ENCODE peak calls at places on chromosome 21, in five cellular contexts. O is tibial nerve; E is astrocyte of the spinal cord; Q is CD4-positive, alpha-beta T cell; D is GM10248. H is an unnamed sample.

GRCh38 chr21:23016617-23017016 is 2018.4 kb downstream of the NCAM2 start:
- DNase-seq in D (no peak), O (no peak), Q (no peak), E (no peak), H (no peak)

GRCh38 chr21:34336756-34337391 is 26.9 kb upstream of the KCNE2 start:
- DNase-seq in D (no peak), Q (no peak), O (no peak), E (peak), H (peak)

GRCh38 chr21:32182449-32182848 is 96.4 kb downstream of the MIS18A start:
- DNase-seq in E (no peak), Q (no peak), O (no peak), D (no peak), H (no peak)

GRCh38 chr21:21102874-21103273 is 104.7 kb downstream of the NCAM2 start:
- DNase-seq in E (no peak), Q (no peak), D (no peak), O (no peak), H (no peak)

GRCh38 chr21:45543371-45543709 is 1.1 kb upstream of the SLC19A1 start:
- DNase-seq in O (no peak), E (no peak), D (peak), Q (no peak), H (no peak)

GRCh38 chr21:32612075-32612998 is at the start of gene CFAP298:
- DNase-seq in O (peak), E (peak), D (peak), Q (peak), H (peak)

GRCh38 chr21:45405819-45406762 is 1.1 kb downstream of the COL18A1 start:
- DNase-seq in O (no peak), D (no peak), E (peak), Q (no peak), H (no peak)

GRCh38 chr21:31235671-31236450 is 108.2 kb downstream of the TIAM1 start:
- DNase-seq in E (peak), D (no peak), O (no peak), Q (no peak), H (no peak)

GRCh38 chr21:42535602-42536171 is 22.0 kb downstream of the SLC37A1 start:
- DNase-seq in O (no peak), D (peak), E (no peak), Q (peak), H (no peak)

GRCh38 chr21:42538479-42539275 is 25.0 kb downstream of the SLC37A1 start:
- DNase-seq in E (no peak), Q (no peak), D (no peak), O (no peak), H (no peak)

GRCh38 chr21:42539342-42539741 is 25.7 kb downstream of the SLC37A1 start:
- DNase-seq in O (no peak), E (no peak), D (no peak), Q (no peak), H (no peak)

GRCh38 chr21:42536601-42537000 is 22.9 kb downstream of the SLC37A1 start:
- DNase-seq in E (no peak), Q (no peak), O (no peak), D (no peak), H (no peak)

DNA sequence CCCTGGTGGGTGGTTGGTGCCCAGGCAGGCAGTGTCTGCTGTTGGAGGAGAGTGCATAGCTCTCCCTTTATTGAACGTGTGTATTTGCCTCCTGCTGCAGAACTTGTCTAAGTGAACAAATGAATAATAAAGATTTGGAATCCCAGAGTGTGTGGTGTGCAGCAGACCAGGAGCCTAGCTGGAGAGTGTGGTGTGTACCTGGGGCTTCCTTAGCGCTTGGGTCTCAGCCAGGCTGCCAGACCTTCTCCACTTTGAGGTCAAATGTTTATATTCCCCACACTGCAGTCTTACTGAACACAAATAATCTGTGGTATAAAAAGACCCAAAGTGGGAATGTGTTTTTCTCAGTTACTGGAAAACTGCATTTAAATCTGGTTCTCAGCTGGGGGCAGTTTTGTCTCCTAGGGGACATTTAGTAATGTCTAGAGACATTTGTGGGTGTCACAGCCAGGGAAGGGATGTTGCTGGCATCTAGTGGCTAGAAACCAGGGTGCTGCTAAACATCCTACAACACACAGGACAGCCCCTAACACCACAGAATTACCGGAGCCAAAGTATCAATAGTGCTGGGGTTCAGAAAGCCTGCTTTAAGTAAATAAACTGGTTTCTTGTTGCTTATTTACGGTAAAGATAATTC is 23.6 kb downstream of the SLC37A1 start:
- DNase-seq in D (no peak), Q (no peak), O (no peak), E (no peak), H (no peak)
- TF ChIP-seq CTCF in D (peak), Q (no peak), O (peak), E (peak), H (peak)

DNA sequence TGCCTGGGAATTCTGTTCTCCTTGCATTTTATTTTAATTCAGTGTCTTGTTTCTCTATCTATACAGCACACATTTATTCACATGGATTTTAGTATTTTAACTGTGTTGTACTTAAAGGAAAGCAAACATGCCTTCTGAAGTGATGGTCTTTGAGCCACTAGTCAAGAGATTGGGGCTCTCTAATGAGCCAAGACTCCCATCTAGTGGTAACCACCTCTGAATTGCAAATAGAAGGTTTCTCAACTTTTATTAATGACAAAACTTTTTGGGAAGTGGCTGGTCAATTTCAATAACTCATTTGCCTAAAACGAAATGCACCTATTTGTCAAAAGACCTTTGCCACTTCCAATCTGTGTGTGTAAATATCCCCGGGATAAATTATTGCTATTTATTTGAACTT is 199.6 kb downstream of the LTN1 start:
- DNase-seq in Q (no peak), E (peak), D (no peak), O (no peak), H (no peak)
- TF ChIP-seq CTCF in Q (no peak), E (peak), D (no peak), O (no peak), H (peak)

GRCh38 chr21:44334637-44335030 is 4.6 kb downstream of the CFAP410 start:
- DNase-seq in D (no peak), E (no peak), Q (no peak), O (no peak), H (no peak)
- TF ChIP-seq CTCF in D (no peak), E (no peak), Q (no peak), O (no peak), H (no peak)

GRCh38 chr21:41069305-41069642 is 98.7 kb upstream of the BACE2 start:
- DNase-seq in Q (no peak), D (no peak), O (no peak), E (no peak), H (no peak)

GRCh38 chr21:41075668-41076463 is 92.1 kb upstream of the BACE2 start:
- DNase-seq in E (no peak), Q (no peak), O (no peak), D (no peak), H (no peak)

GRCh38 chr21:41068411-41069304 is 99.3 kb upstream of the BACE2 start:
- DNase-seq in O (peak), D (peak), Q (peak), E (peak), H (peak)

GRCh38 chr21:41074607-41075184 is 93.3 kb upstream of the BACE2 start:
- DNase-seq in E (no peak), D (no peak), Q (no peak), O (no peak), H (no peak)

GRCh38 chr21:41071410-41071809 is 96.5 kb upstream of the BACE2 start:
- DNase-seq in E (no peak), O (no peak), D (no peak), Q (no peak), H (no peak)
- TF ChIP-seq CTCF in E (peak), O (no peak), D (no peak), Q (no peak), H (no peak)

GRCh38 chr21:42864812-42865211 is 14.5 kb downstream of the WDR4 start:
- DNase-seq in E (no peak), D (no peak), Q (no peak), O (no peak), H (no peak)
- TF ChIP-seq CTCF in E (no peak), D (no peak), Q (no peak), O (no peak), H (no peak)

DNA sequence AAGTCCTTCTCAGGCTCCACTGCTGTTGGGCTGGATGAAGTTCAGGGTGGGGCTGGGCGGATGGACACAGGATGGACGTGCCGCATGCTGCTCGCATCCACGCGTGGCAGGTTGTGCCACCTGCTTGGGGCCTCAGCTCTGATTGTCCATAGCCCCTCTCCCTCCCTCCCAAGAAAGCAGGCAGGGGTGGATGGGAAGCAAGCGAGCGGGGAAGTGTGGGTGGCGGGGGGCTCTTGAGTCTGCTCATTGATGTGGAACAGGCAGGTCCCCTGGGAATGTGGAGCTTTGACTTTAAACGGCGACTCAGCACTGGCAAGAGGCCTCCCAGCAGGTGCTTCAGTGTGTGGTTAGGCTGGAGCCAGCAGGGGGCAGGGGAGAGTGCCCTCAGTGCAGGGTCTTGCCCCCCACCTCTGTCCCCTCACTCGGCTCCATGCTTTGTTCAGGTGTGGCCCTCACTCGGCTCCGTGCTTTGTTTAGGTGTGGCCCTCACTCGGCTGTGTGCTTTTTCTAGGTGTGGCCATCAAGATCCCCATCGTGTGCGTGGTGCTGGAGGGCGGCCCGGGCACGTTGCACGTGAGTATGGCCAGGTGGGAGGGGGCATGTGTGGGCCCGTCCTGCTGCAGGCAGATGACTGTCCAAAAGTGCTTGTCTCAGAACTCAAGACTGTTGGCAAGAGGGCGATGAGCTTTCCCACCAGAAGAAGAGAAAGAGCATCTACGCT is 23.9 kb downstream of the TRPM2 start:
- DNase-seq in D (no peak), E (no peak), O (no peak), Q (peak), H (no peak)
- TF ChIP-seq CTCF in D (no peak), E (no peak), O (no peak), Q (no peak), H (no peak)

DNA sequence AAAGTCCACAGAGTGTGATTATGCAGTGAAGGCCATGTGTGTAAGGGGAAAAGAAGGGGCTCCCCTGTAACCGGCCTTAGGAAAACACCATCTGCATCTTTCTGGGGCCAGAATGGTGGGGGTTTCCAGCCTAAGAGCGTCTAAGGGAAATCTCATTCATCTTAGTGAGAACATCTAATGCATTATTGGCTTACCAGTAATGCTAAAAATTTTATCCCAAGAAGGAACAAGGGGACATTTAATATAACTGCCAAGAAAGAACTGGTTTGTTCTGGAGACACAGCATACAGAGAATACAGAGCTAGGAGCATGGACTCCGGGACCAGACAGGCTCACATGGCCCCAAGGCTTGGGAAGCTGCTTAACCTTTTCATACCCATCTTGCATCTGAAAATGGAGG is 58.3 kb upstream of the DSCAM start:
- DNase-seq in E (no peak), Q (no peak), D (no peak), O (no peak), H (no peak)
- TF ChIP-seq CTCF in E (no peak), Q (no peak), D (no peak), O (no peak), H (no peak)

DNA sequence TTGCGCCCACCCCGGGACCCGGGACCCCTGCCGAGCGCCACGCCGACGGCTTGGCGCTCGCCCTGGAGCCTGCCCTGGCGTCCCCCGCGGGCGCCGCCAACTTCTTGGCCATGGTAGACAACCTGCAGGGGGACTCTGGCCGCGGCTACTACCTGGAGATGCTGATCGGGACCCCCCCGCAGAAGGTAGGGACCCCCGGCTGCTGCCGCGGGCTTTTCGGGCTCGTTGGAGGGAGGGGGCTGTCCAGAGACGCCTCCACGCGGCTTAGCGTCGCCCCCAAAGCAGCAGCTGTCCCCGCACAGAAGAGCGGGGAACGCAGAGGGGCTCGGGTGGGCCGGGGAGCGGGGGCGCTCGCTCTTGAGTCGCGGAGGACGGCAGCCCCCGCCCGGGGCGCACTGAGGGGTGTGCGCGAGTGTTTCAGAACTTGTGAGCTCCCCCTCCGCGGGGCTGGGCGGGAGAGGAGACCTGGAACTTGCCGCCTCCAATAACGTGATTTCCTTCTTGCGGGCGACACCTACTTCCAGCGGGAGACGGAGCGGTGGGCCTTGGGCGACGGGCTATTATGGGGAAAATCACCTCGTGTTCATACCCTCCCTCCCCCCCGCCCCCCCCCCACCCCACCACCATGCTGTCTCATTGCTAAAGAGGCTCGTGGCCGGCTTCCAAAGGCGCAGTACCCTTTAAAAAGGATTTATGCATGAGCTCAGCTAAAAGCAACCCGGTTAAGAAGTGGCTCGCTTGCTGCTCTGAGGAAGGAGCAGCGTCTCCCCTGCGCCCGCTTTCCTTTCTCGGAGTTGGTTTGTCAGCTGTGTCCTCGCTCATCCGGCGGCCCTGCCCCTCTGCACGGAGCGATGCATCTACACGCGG is 664 bp downstream of the BACE2 start:
- DNase-seq in O (peak), E (peak), Q (no peak), D (peak), H (no peak)
- TF ChIP-seq CTCF in O (no peak), E (peak), Q (no peak), D (no peak), H (no peak)

GRCh38 chr21:35648512-35648911 is 411.8 kb downstream of the SETD4 start:
- DNase-seq in D (no peak), Q (no peak), O (no peak), E (no peak), H (no peak)
- TF ChIP-seq CTCF in D (no peak), Q (no peak), O (no peak), E (no peak), H (no peak)